ENCODE peak calls at places on chromosomes 12 and 14, in nine cellular contexts. P is ovary, A is fibroblast of lung, W is lower leg skin, G is Peyer's patch, U is fibroblast of villous mesenchyme, F is choroid plexus epithelial cell, R is uterus, K is fibroblast of mammary gland. E is an unnamed sample.

GRCh38 chr12:3381059-3382047 is 109.7 kb upstream of the PRMT8 start:
- DNase-seq in P (no peak), A (no peak), W (peak; percentile 11), G (no peak), U (peak; percentile 2), F (peak; percentile 14), R (no peak), K (peak; percentile 58), E (peak; percentile 29)

GRCh38 chr14:68788275-68789001 is 4.4 kb downstream of the ZFP36L1 start:
- DNase-seq in P (no peak), A (no peak), W (no peak), G (no peak), U (no peak), F (no peak), R (no peak), K (no peak), E (no peak)

GRCh38 chr12:49762468-49762847 is 21.1 kb downstream of the TMBIM6 start:
- DNase-seq in P (no peak), A (no peak), W (no peak), G (no peak), U (no peak), F (no peak), R (no peak), K (no peak), E (no peak)

GRCh38 chr14:55348766-55349453 is 62.7 kb downstream of the ATG14 start:
- DNase-seq in P (no peak), A (no peak), W (peak; percentile 21), G (no peak), U (no peak), F (no peak), R (no peak), K (no peak), E (no peak)

GRCh38 chr14:103336191-103336590 is 2.2 kb downstream of the EIF5 start:
- DNase-seq in P (no peak), A (no peak), W (no peak), G (no peak), U (no peak), F (no peak), R (no peak), K (no peak), E (no peak)

GRCh38 chr14:24246765-24247212 is 4.4 kb upstream of the TINF2 start:
- DNase-seq in P (no peak), A (no peak), W (no peak), G (peak; percentile 9), U (peak; percentile 50), F (peak; percentile 39), R (no peak), K (no peak), E (no peak)

GRCh38 chr14:66508846-66509621 is 1.1 kb downstream of the GPHN start:
- DNase-seq in P (peak; percentile 48), A (peak; percentile 29), W (peak; percentile 22), G (peak; percentile 63), U (peak; percentile 18), F (peak; percentile 33), R (peak; percentile 34), K (peak; percentile 21), E (peak; percentile 20)

GRCh38 chr14:75910048-75910447 is 71.7 kb downstream of the TGFB3 start:
- DNase-seq in P (no peak), A (no peak), W (no peak), G (no peak), U (no peak), F (no peak), R (no peak), K (no peak), E (no peak)

GRCh38 chr14:21734457-21735074 is 60.9 kb upstream of the OR4E1 start:
- DNase-seq in P (no peak), A (peak; percentile 1), W (no peak), G (no peak), U (peak; percentile 51), F (peak; percentile 58), R (no peak), K (peak; percentile 59), E (no peak)

DNA sequence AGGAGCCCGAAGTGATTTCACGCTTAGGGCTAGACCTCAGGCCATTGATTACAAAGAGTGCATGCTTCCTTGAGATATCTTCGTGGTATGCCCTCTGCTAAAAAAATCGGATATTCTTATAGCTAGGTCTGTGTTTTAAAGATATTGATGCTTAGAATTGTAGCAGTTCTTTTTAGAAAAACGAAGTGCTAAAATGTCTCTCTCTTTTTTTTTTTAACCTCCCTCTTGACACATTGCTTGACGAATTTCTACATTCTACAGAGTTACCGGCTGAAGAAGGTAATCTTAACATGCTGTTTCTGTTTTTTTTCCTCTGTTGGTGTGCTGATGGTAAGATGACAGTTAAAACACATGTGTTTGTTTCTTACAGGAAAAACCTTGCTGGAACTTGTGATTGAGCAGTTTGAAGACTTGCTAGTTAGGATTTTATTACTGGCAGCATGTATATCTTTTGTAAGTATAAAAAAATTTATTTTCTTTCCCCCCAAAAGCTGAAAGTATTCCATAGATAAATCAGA is 1.4 kb downstream of the ATP2A2 start:
- DNase-seq in P (no peak), A (no peak), W (no peak), G (no peak), U (no peak), F (no peak), R (no peak), K (no peak), E (no peak)
- H3K4me3 ChIP-seq in P (peak overlapping the region; percentile 75), A (peak overlapping the region; percentile 92), W (peak overlapping the region; percentile 86), G (peak overlapping the region; percentile 89), U (peak overlapping the region; percentile 88), F (peak overlapping the region; percentile 84), R (peak overlapping the region; percentile 60), K (peak overlapping the region; percentile 76), E (peak overlapping the region; percentile 95)

DNA sequence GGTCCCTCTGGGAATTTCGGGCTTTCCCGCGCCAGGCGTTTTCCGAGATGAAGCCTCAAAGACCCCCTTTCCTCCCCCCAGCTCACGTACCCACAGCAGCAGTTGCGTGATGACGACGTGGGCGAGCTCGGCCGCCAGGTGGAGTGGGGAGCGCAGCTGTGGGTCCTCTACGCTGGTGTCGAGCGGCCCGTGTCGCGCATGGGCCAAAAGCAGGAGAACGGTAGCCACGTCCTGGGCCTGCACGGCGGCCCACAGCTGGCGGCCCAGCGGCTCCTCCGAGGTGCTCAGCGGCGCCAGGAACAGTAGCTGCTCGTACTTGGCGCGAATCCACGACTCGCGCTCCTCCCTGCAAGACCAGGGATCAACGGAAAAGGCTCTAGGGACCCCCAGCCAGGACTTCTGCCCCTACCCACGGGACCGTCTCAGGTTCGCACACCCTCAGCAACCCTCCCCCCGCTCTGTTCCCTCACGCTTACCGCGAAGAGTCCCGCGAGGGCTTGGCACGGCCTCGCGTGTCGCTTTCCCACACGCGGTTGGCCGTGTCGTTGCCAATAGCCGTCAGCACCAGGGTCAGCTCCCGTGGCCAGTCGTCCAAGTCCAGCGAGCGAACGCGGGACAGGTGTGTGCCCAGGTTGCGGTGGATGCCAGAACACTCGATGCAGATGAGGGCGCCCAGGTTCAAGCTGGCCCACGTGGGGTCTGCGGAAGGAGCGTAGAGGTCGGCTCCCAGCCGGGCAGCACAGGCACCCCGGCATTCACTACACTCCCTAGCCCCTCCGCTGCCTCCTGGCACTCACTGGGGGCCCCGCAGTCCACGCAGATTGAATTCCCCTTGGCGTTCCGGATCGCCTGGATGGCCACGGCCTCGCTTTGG is 11.4 kb downstream of the AGAP2 start:
- DNase-seq in P (peak; percentile 68), A (peak; percentile 33), W (peak; percentile 19), G (peak; percentile 65), U (peak; percentile 26), F (peak; percentile 46), R (peak; percentile 52), K (peak; percentile 44), E (no peak)
- TF ChIP-seq CTCF in P (peak; percentile 55), A (peak; percentile 33), W (no peak), G (no peak), U (peak; percentile 52), F (peak; percentile 52), R (peak; percentile 48), K (peak; percentile 19), E (peak; percentile 45)

DNA sequence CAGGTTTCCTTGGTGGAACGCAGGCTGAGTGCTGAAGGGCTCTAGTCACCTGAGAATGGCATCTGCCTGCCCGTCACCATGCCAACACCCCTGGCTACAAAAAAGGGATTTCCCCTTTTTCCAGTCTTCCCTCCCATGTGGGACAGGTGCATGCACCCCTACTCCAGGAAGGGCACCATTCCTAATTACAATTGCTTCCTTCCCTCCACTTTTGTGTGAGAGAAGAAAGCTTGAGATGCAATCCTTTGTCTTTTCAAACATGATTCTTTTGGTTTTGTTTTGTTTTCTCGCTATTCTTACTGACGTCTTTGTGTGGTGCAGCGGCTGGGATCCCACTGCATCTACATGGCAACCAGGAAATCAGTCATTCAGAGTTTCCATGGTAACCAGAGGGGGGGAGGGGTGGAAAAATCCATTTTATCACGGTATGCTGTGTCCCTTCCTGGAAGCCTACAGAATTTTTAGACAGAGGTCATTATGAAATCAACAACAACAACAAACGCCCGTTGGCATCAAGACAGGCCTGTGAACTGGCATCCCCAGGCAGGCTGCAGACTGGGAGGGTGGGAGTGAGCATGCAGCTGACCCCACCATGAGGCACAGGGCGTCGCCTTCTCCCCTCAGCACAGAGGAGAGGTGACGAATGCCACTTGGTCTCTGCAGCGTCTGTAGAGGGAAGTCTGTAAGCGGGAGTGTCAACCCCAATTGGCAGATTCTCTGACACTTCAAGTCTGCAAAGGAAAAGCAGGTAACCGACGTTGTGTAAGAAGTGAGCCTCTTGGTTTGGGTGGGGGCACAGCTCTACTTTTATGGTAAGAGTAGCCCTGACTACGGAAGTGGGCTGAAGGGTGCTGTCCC is 13.6 kb upstream of the GNG2 start:
- DNase-seq in P (no peak), A (peak; percentile 54), W (peak; percentile 46), G (no peak), U (no peak), F (peak; percentile 71), R (peak; percentile 26), K (no peak), E (peak; percentile 54)
- H3K4me3 ChIP-seq in P (no peak overlapping the region), A (no peak overlapping the region), W (no peak overlapping the region), G (peak overlapping the region; percentile 46), U (no peak overlapping the region), F (no peak overlapping the region), R (no peak overlapping the region), K (no peak overlapping the region), E (no peak overlapping the region)

DNA sequence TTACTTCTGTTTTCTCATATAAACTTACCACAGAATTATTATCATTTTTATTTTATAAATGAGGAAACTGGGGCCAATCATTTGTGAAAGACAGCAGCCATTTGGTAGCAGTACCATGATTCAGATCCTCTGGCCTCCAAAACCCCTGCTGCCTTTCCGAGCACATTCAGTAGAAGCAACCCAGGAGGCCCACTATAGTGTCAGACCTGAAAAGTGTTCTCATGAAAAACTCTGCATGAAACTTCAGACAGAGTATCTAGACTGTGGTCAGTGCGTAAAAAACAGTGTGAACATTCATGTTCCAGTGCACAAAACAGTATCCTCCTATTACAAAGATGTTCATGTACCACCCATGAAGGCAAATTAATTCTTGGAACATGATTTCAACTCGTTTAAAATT is 112.0 kb downstream of the EPS8 start:
- DNase-seq in P (no peak), A (no peak), W (no peak), G (no peak), U (no peak), F (peak; percentile 89), R (no peak), K (no peak), E (no peak)
- TF ChIP-seq CTCF in P (no peak), A (no peak), W (no peak), G (no peak), U (no peak), F (no peak), R (no peak), K (no peak), E (no peak)